ENCODE peak calls at places on chromosomes 2 and 18, in eight cellular contexts. H, I, F, Y, V, G, L and T are unnamed samples.

GRCh38 chr2:44829771-44830170 is 111.7 kb upstream of the SIX3 start:
- DNase-seq in H (no peak), I (no peak), F (no peak), Y (no peak), V (no peak), G (no peak), L (no peak), T (no peak)

GRCh38 chr2:121080013-121080772 is 204.8 kb downstream of the TFCP2L1 start:
- DNase-seq in H (peak; percentile 36), I (peak; percentile 80), F (peak; percentile 28), Y (peak; percentile 23), V (no peak), G (no peak), L (no peak), T (no peak)

GRCh38 chr2:195322324-195322723 is 334.7 kb upstream of the SLC39A10 start:
- DNase-seq in H (no peak), I (no peak), F (no peak), Y (no peak), V (no peak), G (no peak), L (no peak), T (no peak)

GRCh38 chr2:119387381-119388129 is 20.8 kb downstream of the DBI start:
- DNase-seq in H (peak; percentile 80), I (no peak), F (no peak), Y (no peak), V (peak; percentile 71), G (no peak), L (no peak), T (peak; percentile 78)

GRCh38 chr2:190607657-190608357 is 41.1 kb upstream of the NAB1 start:
- DNase-seq in H (no peak), I (no peak), F (peak; percentile 51), Y (no peak), V (no peak), G (no peak), L (no peak), T (no peak)

GRCh38 chr2:21015281-21015645 is 28.6 kb downstream of the APOB start:
- DNase-seq in H (peak; percentile 16), I (no peak), F (no peak), Y (no peak), V (no peak), G (no peak), L (no peak), T (no peak)

GRCh38 chr2:113198790-113199612 is 25.2 kb downstream of the PSD4 start:
- DNase-seq in H (peak; percentile 79), I (peak; percentile 93), F (peak; percentile 56), Y (peak; percentile 50), V (peak; percentile 90), G (peak; percentile 50), L (no peak), T (peak; percentile 83)

GRCh38 chr18:61898576-61899205 is 5.9 kb upstream of the RNF152 start:
- DNase-seq in H (no peak), I (no peak), F (no peak), Y (no peak), V (peak; percentile 84), G (no peak), L (no peak), T (no peak)

GRCh38 chr2:58614259-58614658 is 373.1 kb upstream of the FANCL start:
- DNase-seq in H (no peak), I (no peak), F (no peak), Y (no peak), V (no peak), G (no peak), L (no peak), T (no peak)

GRCh38 chr2:147846382-147847081 is 1.7 kb downstream of the ACVR2A start:
- DNase-seq in H (no peak), I (peak; percentile 16), F (no peak), Y (no peak), V (no peak), G (no peak), L (no peak), T (no peak)

GRCh38 chr2:38771632-38772031 is 6.4 kb upstream of the GEMIN6 start:
- DNase-seq in H (no peak), I (no peak), F (no peak), Y (no peak), V (peak; percentile 44), G (no peak), L (no peak), T (no peak)

GRCh38 chr2:216802516-216803265 is 57.2 kb downstream of the TNP1 start:
- DNase-seq in H (no peak), I (no peak), F (no peak), Y (no peak), V (no peak), G (no peak), L (no peak), T (no peak)

GRCh38 chr2:163580757-163581156 is 155.1 kb downstream of the FIGN start:
- DNase-seq in H (no peak), I (no peak), F (no peak), Y (no peak), V (no peak), G (no peak), L (no peak), T (no peak)

GRCh38 chr2:180411631-180412030 is 404.5 kb upstream of the CWC22 start:
- DNase-seq in H (no peak), I (no peak), F (no peak), Y (no peak), V (no peak), G (no peak), L (no peak), T (no peak)

GRCh38 chr2:27915874-27916273 is 25.3 kb downstream of the BABAM2 start:
- DNase-seq in H (no peak), I (no peak), F (no peak), Y (no peak), V (no peak), G (no peak), L (no peak), T (no peak)

GRCh38 chr2:165562235-165562634 is 92.7 kb downstream of the CSRNP3 start:
- DNase-seq in H (no peak), I (no peak), F (no peak), Y (no peak), V (no peak), G (no peak), L (no peak), T (no peak)

GRCh38 chr2:88002359-88002707 is 14.0 kb downstream of the RNU2-63P start:
- DNase-seq in H (no peak), I (no peak), F (no peak), Y (no peak), V (no peak), G (no peak), L (no peak), T (no peak)

GRCh38 chr2:1795842-1796580 is 51.7 kb upstream of the PXDN start:
- DNase-seq in H (no peak), I (no peak), F (no peak), Y (no peak), V (no peak), G (no peak), L (no peak), T (no peak)

GRCh38 chr18:35071819-35072247 is 30.6 kb downstream of the MAPRE2 start:
- DNase-seq in H (no peak), I (no peak), F (no peak), Y (no peak), V (no peak), G (no peak), L (no peak), T (no peak)

GRCh38 chr18:2656237-2657042 is 914 bp downstream of the SMCHD1 start:
- DNase-seq in H (peak; percentile 20), I (peak; percentile 56), F (no peak), Y (peak; percentile 32), V (peak; percentile 72), G (no peak), L (no peak), T (peak; percentile 58)

GRCh38 chr2:43221660-43222471 is 4.5 kb downstream of the ZFP36L2 start:
- DNase-seq in H (peak; percentile 90), I (peak; percentile 76), F (peak; percentile 76), Y (peak; percentile 44), V (peak; percentile 88), G (peak; percentile 61), L (no peak), T (peak; percentile 90)

GRCh38 chr2:124328397-124328796 is 303.3 kb downstream of the CNTNAP5 start:
- DNase-seq in H (no peak), I (no peak), F (no peak), Y (no peak), V (no peak), G (no peak), L (no peak), T (no peak)

GRCh38 chr2:109110185-109110584 is 18.8 kb upstream of the SH3RF3 start:
- DNase-seq in H (no peak), I (no peak), F (no peak), Y (no peak), V (no peak), G (no peak), L (no peak), T (no peak)

GRCh38 chr2:949894-950626 is 589 bp upstream of the SNTG2 start:
- DNase-seq in H (no peak), I (peak; percentile 65), F (no peak), Y (no peak), V (no peak), G (no peak), L (no peak), T (no peak)